ENCODE peak calls at places on chromosome 19, in five cellular contexts. B, W, A, J and Q are unnamed samples.

GRCh38 chr19:45754323-45754722 is 14.7 kb downstream of the SIX5 start:
- DNase-seq in B (no peak), J (no peak), A (no peak), W (no peak), Q (no peak)

GRCh38 chr19:33428627-33429013 is 55.1 kb downstream of the CEBPG start:
- DNase-seq in A (no peak), J (no peak), B (no peak), W (no peak), Q (no peak)

GRCh38 chr19:29483641-29483920 is 42.2 kb upstream of the VSTM2B start:
- DNase-seq in J (no peak), A (no peak), B (no peak), W (no peak), Q (no peak)

GRCh38 chr19:7292950-7293794 is 1.0 kb downstream of the INSR start:
- DNase-seq in J (peak), W (peak), A (no peak), B (peak), Q (no peak)

GRCh38 chr19:58549664-58550361 is 5.1 kb downstream of the CHMP2A start:
- DNase-seq in A (no peak), J (no peak), W (no peak), B (no peak), Q (no peak)

GRCh38 chr19:4140237-4140711 is 13.2 kb upstream of the CREB3L3 start:
- DNase-seq in W (peak), A (peak), J (no peak), B (peak), Q (peak)

GRCh38 chr19:56162258-56162657 is 13.6 kb upstream of the GALP start:
- DNase-seq in J (no peak), W (no peak), A (no peak), B (no peak), Q (no peak)

GRCh38 chr19:38079926-38080380 is 144.1 kb downstream of the DPF1 start:
- DNase-seq in W (no peak), B (peak), J (no peak), A (peak), Q (peak)

GRCh38 chr19:5665781-5666513 is 14.4 kb downstream of the MICOS13 start:
- DNase-seq in J (no peak), A (no peak), W (no peak), B (no peak), Q (peak)

GRCh38 chr19:3047307-3048189 is 14.7 kb downstream of the TLE5 start:
- DNase-seq in A (peak), B (no peak), J (peak), W (peak), Q (peak)

GRCh38 chr19:33310606-33311325 is 8.4 kb upstream of the CEBPA start:
- DNase-seq in J (no peak), W (no peak), B (no peak), A (no peak), Q (no peak)

GRCh38 chr19:10603084-10603872 is 16.2 kb upstream of the AP1M2 start:
- DNase-seq in W (no peak), A (no peak), J (peak), B (no peak), Q (peak)

GRCh38 chr19:8517551-8518442 is 3.8 kb upstream of the ZNF414 start:
- DNase-seq in A (no peak), J (peak), W (no peak), B (no peak), Q (no peak)

GRCh38 chr19:45710731-45711130 is 18.3 kb downstream of the QPCTL start:
- DNase-seq in W (no peak), J (no peak), B (no peak), A (no peak), Q (no peak)

GRCh38 chr19:426725-427445 is 17.9 kb upstream of the C2CD4C start:
- DNase-seq in B (no peak), W (no peak), A (no peak), J (no peak), Q (peak)

GRCh38 chr19:4108767-4109625 is 14.9 kb downstream of the MAP2K2 start:
- DNase-seq in W (no peak), B (no peak), J (peak), A (no peak), Q (no peak)

GRCh38 chr19:10634430-10634829 is 9.1 kb downstream of the SLC44A2 start:
- DNase-seq in B (no peak), W (no peak), J (no peak), A (no peak), Q (no peak)

GRCh38 chr19:33393286-33394005 is 19.9 kb downstream of the CEBPG start:
- DNase-seq in J (peak), B (no peak), W (peak), A (no peak), Q (peak)

GRCh38 chr19:45340232-45340898 is at the start of gene KLC3:
- DNase-seq in J (no peak), A (no peak), W (no peak), B (no peak), Q (no peak)

GRCh38 chr19:18898533-18899408 is 2.8 kb upstream of the CERS1 start:
- DNase-seq in A (no peak), J (no peak), B (no peak), W (no peak), Q (no peak)

GRCh38 chr19:27777242-27777641 is 1435.7 kb downstream of the UQCRFS1 start:
- DNase-seq in J (no peak), B (no peak), W (no peak), A (no peak), Q (no peak)

GRCh38 chr19:53977991-53978731 is 13.3 kb upstream of the CACNG6 start:
- DNase-seq in B (peak), J (no peak), A (no peak), W (no peak), Q (peak)

GRCh38 chr19:2706251-2706650 is 3.8 kb upstream of the GNG7 start:
- DNase-seq in W (no peak), A (no peak), J (no peak), B (no peak), Q (no peak)

GRCh38 chr19:50496189-50497029 is 14.6 kb downstream of the JOSD2 start:
- DNase-seq in J (peak), W (no peak), B (peak), A (no peak), Q (peak)

GRCh38 chr19:53792721-53793433 is 31.2 kb downstream of the NLRP12 start:
- DNase-seq in J (peak), W (peak), B (peak), A (peak), Q (peak)

GRCh38 chr19:2575734-2576481 is 100.0 kb downstream of the GADD45B start:
- DNase-seq in J (no peak), W (peak), B (peak), A (no peak), Q (peak)

GRCh38 chr19:37997911-37998344 is 90.9 kb downstream of the SIPA1L3 start:
- DNase-seq in A (no peak), B (no peak), W (no peak), J (no peak), Q (peak)

GRCh38 chr19:48398329-48399235 is 5.1 kb downstream of the GRIN2D start:
- DNase-seq in A (peak), J (peak), W (peak), B (peak), Q (no peak)

GRCh38 chr19:17861542-17862402 is 2.1 kb downstream of the RPL18A start:
- DNase-seq in W (no peak), J (no peak), B (no peak), A (no peak), Q (no peak)

GRCh38 chr19:39825531-39826076 is 8.4 kb downstream of the DYRK1B start:
- DNase-seq in B (no peak), A (no peak), J (no peak), W (no peak), Q (no peak)

GRCh38 chr19:35095667-35096368 is 19.8 kb upstream of the FXYD3 start:
- DNase-seq in W (no peak), J (no peak), A (no peak), B (no peak), Q (no peak)

GRCh38 chr19:48881741-48882657 is 9.8 kb downstream of the PPP1R15A start:
- DNase-seq in J (peak), B (peak), W (no peak), A (no peak), Q (no peak)

GRCh38 chr19:20124879-20125278 is 42.1 kb upstream of the ZNF486 start:
- DNase-seq in B (no peak), A (no peak), W (no peak), J (no peak), Q (no peak)

GRCh38 chr19:54133957-54134590 is 3.5 kb upstream of the CNOT3 start:
- DNase-seq in J (no peak), B (no peak), A (no peak), W (no peak), Q (no peak)